ENCODE peak calls at places on chromosomes 2 and 18, in nine cellular contexts. B, J, Z, D, E, M, N, H and R are unnamed samples.

GRCh38 chr2:239816571-239816970 is 208.6 kb downstream of the NDUFA10 start:
- DNase-seq in B (no peak), J (no peak), Z (no peak), D (no peak), E (no peak), M (no peak), N (no peak), H (no peak), R (no peak)

GRCh38 chr18:31058897-31059296 is 16.4 kb upstream of the DSC3 start:
- DNase-seq in B (no peak), J (no peak), Z (no peak), D (no peak), E (no peak), M (no peak), N (no peak), H (no peak), R (no peak)

GRCh38 chr2:44290271-44290670 is 15.0 kb downstream of the SLC3A1 start:
- DNase-seq in B (peak), J (no peak), Z (no peak), D (no peak), E (no peak), M (no peak), N (no peak), H (no peak), R (peak)

GRCh38 chr18:33584845-33585775 is 7.1 kb downstream of the ASXL3 start:
- DNase-seq in B (no peak), J (no peak), Z (no peak), D (no peak), E (no peak), M (no peak), N (no peak), H (no peak), R (no peak)

GRCh38 chr2:133497261-133497893 is 70.9 kb downstream of the NCKAP5 start:
- DNase-seq in B (no peak), J (no peak), Z (no peak), D (no peak), E (no peak), M (no peak), N (no peak), H (no peak), R (no peak)

GRCh38 chr2:172084484-172084733 is 898 bp upstream of the DLX1 start:
- DNase-seq in B (peak), J (no peak), Z (no peak), D (no peak), E (no peak), M (no peak), N (no peak), H (no peak), R (no peak)

GRCh38 chr2:170271340-170271739 is 93.4 kb downstream of the MYO3B start:
- DNase-seq in B (no peak), J (no peak), Z (no peak), D (no peak), E (no peak), M (no peak), N (no peak), H (no peak), R (no peak)

GRCh38 chr2:215961981-215962380 is 51.4 kb downstream of the MREG start:
- DNase-seq in B (no peak), J (no peak), Z (no peak), D (no peak), E (no peak), M (no peak), N (no peak), H (no peak), R (no peak)

GRCh38 chr2:50491541-50492114 is 540.3 kb downstream of the NRXN1 start:
- DNase-seq in B (peak), J (peak), Z (peak), D (peak), E (no peak), M (peak), N (no peak), H (peak), R (no peak)

GRCh38 chr2:59589881-59590280 is 963.6 kb downstream of the BCL11A start:
- DNase-seq in B (no peak), J (no peak), Z (no peak), D (no peak), E (no peak), M (no peak), N (no peak), H (no peak), R (no peak)

GRCh38 chr18:14971461-14972185 is 223.7 kb downstream of the ANKRD30B start:
- DNase-seq in B (peak), J (no peak), Z (peak), D (no peak), E (no peak), M (no peak), N (no peak), H (no peak), R (peak)

GRCh38 chr2:104049433-104049832 is 804.5 kb upstream of the POU3F3 start:
- DNase-seq in B (no peak), J (no peak), Z (no peak), D (no peak), E (no peak), M (no peak), N (no peak), H (no peak), R (no peak)

GRCh38 chr2:19209575-19210341 is 148.7 kb downstream of the OSR1 start:
- DNase-seq in B (no peak), J (no peak), Z (no peak), D (no peak), E (no peak), M (no peak), N (no peak), H (no peak), R (no peak)

GRCh38 chr2:127592761-127593227 is 53.2 kb upstream of the GPR17 start:
- DNase-seq in B (no peak), J (no peak), Z (no peak), D (no peak), E (no peak), M (no peak), N (no peak), H (no peak), R (no peak)

GRCh38 chr2:116832148-116832547 is 982.3 kb upstream of the DDX18 start:
- DNase-seq in B (peak), J (no peak), Z (no peak), D (no peak), E (no peak), M (no peak), N (no peak), H (no peak), R (no peak)

GRCh38 chr2:204491528-204491927 is 53.7 kb upstream of the PARD3B start:
- DNase-seq in B (peak), J (no peak), Z (no peak), D (no peak), E (no peak), M (no peak), N (no peak), H (no peak), R (no peak)

GRCh38 chr2:117976581-117976980 is 37.3 kb downstream of the CCDC93 start:
- DNase-seq in B (no peak), J (no peak), Z (no peak), D (no peak), E (no peak), M (no peak), N (no peak), H (no peak), R (no peak)

GRCh38 chr2:101089419-101089818 is 61.8 kb downstream of the TBC1D8 start:
- DNase-seq in B (no peak), J (no peak), Z (no peak), D (no peak), E (no peak), M (peak), N (no peak), H (no peak), R (no peak)

GRCh38 chr2:83584674-83585073 is 874.4 kb downstream of the SUCLG1 start:
- DNase-seq in B (no peak), J (no peak), Z (no peak), D (no peak), E (no peak), M (no peak), N (no peak), H (no peak), R (peak)

GRCh38 chr2:179532890-179533289 is 268.3 kb upstream of the SESTD1 start:
- DNase-seq in B (no peak), J (no peak), Z (no peak), D (no peak), E (no peak), M (no peak), N (no peak), H (no peak), R (no peak)

GRCh38 chr2:28949617-28950305 is 31.3 kb upstream of the TOGARAM2 start:
- DNase-seq in B (peak), J (no peak), Z (no peak), D (no peak), E (no peak), M (peak), N (no peak), H (no peak), R (no peak)

GRCh38 chr2:111032721-111033532 is 87.8 kb upstream of the BCL2L11 start:
- DNase-seq in B (peak), J (no peak), Z (no peak), D (no peak), E (peak), M (peak), N (no peak), H (no peak), R (no peak)

GRCh38 chr2:105937498-105937897 is 192.8 kb downstream of the NCK2 start:
- DNase-seq in B (no peak), J (no peak), Z (no peak), D (no peak), E (no peak), M (no peak), N (no peak), H (no peak), R (no peak)

GRCh38 chr2:28274911-28275685 is 117.6 kb upstream of the FOSL2 start:
- DNase-seq in B (peak), J (no peak), Z (peak), D (no peak), E (peak), M (peak), N (no peak), H (peak), R (peak)

GRCh38 chr2:2827237-2827636 is 496.2 kb upstream of the MYT1L start:
- DNase-seq in B (no peak), J (no peak), Z (no peak), D (no peak), E (no peak), M (no peak), N (no peak), H (no peak), R (no peak)

GRCh38 chr2:117835990-117836760 is 21.7 kb downstream of the DDX18 start:
- DNase-seq in B (peak), J (no peak), Z (peak), D (peak), E (peak), M (peak), N (peak), H (peak), R (no peak)

GRCh38 chr2:112141623-112142001 is 3.4 kb downstream of the FBLN7 start:
- DNase-seq in B (no peak), J (no peak), Z (no peak), D (no peak), E (no peak), M (no peak), N (no peak), H (no peak), R (no peak)

GRCh38 chr2:233426619-233427342 is 72.5 kb downstream of the DGKD start:
- DNase-seq in B (peak), J (no peak), Z (peak), D (peak), E (peak), M (no peak), N (no peak), H (no peak), R (no peak)

GRCh38 chr18:62585274-62586147 is 62.7 kb downstream of the ZCCHC2 start:
- DNase-seq in B (no peak), J (no peak), Z (no peak), D (peak), E (no peak), M (no peak), N (no peak), H (no peak), R (no peak)

GRCh38 chr2:100588071-100588786 is 25.4 kb downstream of the PDCL3 start:
- DNase-seq in B (peak), J (peak), Z (no peak), D (no peak), E (no peak), M (peak), N (peak), H (no peak), R (peak)

GRCh38 chr2:145874466-145874865 is 1354.5 kb upstream of the ZEB2 start:
- DNase-seq in B (peak), J (no peak), Z (no peak), D (no peak), E (peak), M (no peak), N (no peak), H (no peak), R (peak)

GRCh38 chr18:33804258-33804657 is 226.2 kb downstream of the ASXL3 start:
- DNase-seq in B (peak), J (no peak), Z (no peak), D (no peak), E (no peak), M (no peak), N (no peak), H (no peak), R (no peak)

GRCh38 chr18:36066731-36067117 is 635 bp downstream of the RPRD1A start:
- DNase-seq in B (no peak), J (peak), Z (no peak), D (no peak), E (no peak), M (no peak), N (peak), H (no peak), R (no peak)

GRCh38 chr2:120953843-120954584 is 218.3 kb downstream of the GLI2 start:
- DNase-seq in B (no peak), J (no peak), Z (no peak), D (no peak), E (no peak), M (no peak), N (no peak), H (no peak), R (no peak)

GRCh38 chr2:191222507-191222906 is 22.7 kb upstream of the MYO1B start:
- DNase-seq in B (no peak), J (no peak), Z (no peak), D (no peak), E (no peak), M (peak), N (no peak), H (no peak), R (no peak)

GRCh38 chr18:76435321-76435989 is 59.6 kb downstream of the ZNF516 start:
- DNase-seq in B (no peak), J (no peak), Z (no peak), D (no peak), E (no peak), M (no peak), N (no peak), H (no peak), R (no peak)

GRCh38 chr18:7572837-7573236 is 5.7 kb downstream of the PTPRM start:
- DNase-seq in B (peak), J (no peak), Z (no peak), D (no peak), E (peak), M (peak), N (no peak), H (no peak), R (no peak)

GRCh38 chr2:174951746-174952145 is 53.4 kb downstream of the CHN1 start:
- DNase-seq in B (peak), J (no peak), Z (peak), D (no peak), E (no peak), M (no peak), N (no peak), H (no peak), R (no peak)

GRCh38 chr2:191150451-191151314 is at the start of gene STAT4:
- DNase-seq in B (peak), J (peak), Z (no peak), D (peak), E (no peak), M (peak), N (peak), H (peak), R (no peak)